ENCODE peak calls at places on chromosomes 13 and 19, in ten cellular contexts. F is left ventricle myocardium inferior; J is stimulated activated CD4-positive, alpha-beta T cell treated with anti-CD3 and anti-CD28 coated beads, TNF-alpha, amount 100 ng/mL, for 48 hours; O is germinal center; R is smooth muscle cell of the brain vasculature; S is central memory CD8-positive, alpha-beta T cell; D is activated CD4-positive, alpha-beta T cell treated with anti-CD3 and anti-CD28 coated beads, Interleukin-2, amount 10 ng/mL, durations not matched to agents 7 days and 5 days; T is NCI-H1417; Q is NCI-H2081; N is astrocyte of the hippocampus. P is an unnamed sample.

GRCh38 chr13:67977081-67977480 is 746.9 kb upstream of the PCDH9 start:
- DNase-seq in F (no peak), J (no peak), O (no peak), R (no peak), S (no peak), D (no peak), T (no peak), Q (no peak), N (no peak), P (no peak)

GRCh38 chr19:778910-779653 is 18.2 kb upstream of the PTBP1 start:
- DNase-seq in F (no peak), J (no peak), O (no peak), R (peak; percentile 92), S (no peak), D (no peak), T (no peak), Q (no peak), N (peak; percentile 88), P (no peak)

GRCh38 chr19:2523630-2524311 is 47.8 kb downstream of the GADD45B start:
- DNase-seq in F (no peak), J (no peak), O (no peak), R (no peak), S (no peak), D (no peak), T (no peak), Q (no peak), N (peak; percentile 97), P (no peak)

GRCh38 chr19:38401148-38401547 is 1.7 kb upstream of the FAM98C start:
- DNase-seq in F (no peak), J (no peak), O (no peak), R (no peak), S (no peak), D (no peak), T (no peak), Q (no peak), N (peak; percentile 41), P (no peak)

GRCh38 chr19:43820098-43820860 is 6.8 kb upstream of the ZNF283 start:
- DNase-seq in F (peak; percentile 54), J (no peak), O (peak; percentile 10), R (no peak), S (no peak), D (no peak), T (no peak), Q (no peak), N (peak; percentile 65), P (no peak)

GRCh38 chr19:39401549-39402416 is 4.9 kb upstream of the ZFP36 start:
- DNase-seq in F (no peak), J (peak; percentile 67), O (no peak), R (no peak), S (peak; percentile 74), D (peak; percentile 80), T (no peak), Q (no peak), N (peak; percentile 67), P (peak; percentile 64)

GRCh38 chr19:16898306-16899015 is 9.7 kb downstream of the F2RL3 start:
- DNase-seq in F (no peak), J (no peak), O (no peak), R (no peak), S (no peak), D (no peak), T (no peak), Q (no peak), N (no peak), P (no peak)

GRCh38 chr19:39341122-39341719 is 1.0 kb upstream of the SAMD4B start:
- DNase-seq in F (peak; percentile 27), J (no peak), O (no peak), R (no peak), S (no peak), D (peak; percentile 26), T (no peak), Q (no peak), N (no peak), P (no peak)

GRCh38 chr13:44818428-44818827 is 170.8 kb downstream of the NUFIP1 start:
- DNase-seq in F (no peak), J (no peak), O (no peak), R (no peak), S (no peak), D (no peak), T (peak; percentile 15), Q (peak; percentile 49), N (peak; percentile 40), P (no peak)

P was measured in memory B cell.